ENCODE peak calls at places on chromosomes 2 and 18, in five cellular contexts. B is A549, T is H1, G is SK-N-SH, Z is tibial nerve. W is an unnamed sample.

GRCh38 chr18:34659579-34660517 is 50.2 kb upstream of the DTNA start:
- DNase-seq in T (no peak), G (peak; percentile 46), Z (peak; percentile 84), B (peak; percentile 63), W (peak; percentile 77)

GRCh38 chr2:85990084-85990483 is 101.3 kb upstream of the ST3GAL5 start:
- DNase-seq in Z (no peak), B (no peak), G (no peak), T (peak; percentile 22), W (no peak)

GRCh38 chr18:49016648-49017539 is 66.1 kb upstream of the SMAD7 start:
- DNase-seq in G (peak; percentile 40), B (peak; percentile 66), Z (no peak), T (peak; percentile 54), W (peak; percentile 43)

GRCh38 chr2:96907405-96908041 is 37.6 kb upstream of the SEMA4C start:
- DNase-seq in G (peak; percentile 79), T (peak; percentile 72), B (no peak), Z (peak; percentile 78), W (peak; percentile 61)

GRCh38 chr18:41326311-41326710 is 628.7 kb upstream of the PIK3C3 start:
- DNase-seq in T (no peak), B (no peak), Z (no peak), G (no peak), W (no peak)

GRCh38 chr2:159609933-159610523 is 6.3 kb downstream of the BAZ2B start:
- DNase-seq in T (no peak), G (no peak), Z (no peak), B (no peak), W (no peak)

GRCh38 chr2:232306741-232307305 is 71.7 kb upstream of the ALPP start:
- DNase-seq in B (no peak), T (no peak), Z (no peak), G (no peak), W (no peak)

GRCh38 chr2:239355724-239356123 is 45.1 kb downstream of the HDAC4 start:
- DNase-seq in B (no peak), Z (no peak), G (no peak), T (no peak), W (no peak)

GRCh38 chr2:10570076-10570475 is 119.7 kb downstream of the NOL10 start:
- DNase-seq in B (no peak), G (no peak), Z (no peak), T (no peak), W (no peak)

GRCh38 chr18:62741118-62741566 is 25.8 kb downstream of the PHLPP1 start:
- DNase-seq in G (no peak), Z (peak; percentile 20), B (peak; percentile 82), T (no peak), W (no peak)

GRCh38 chr2:233426619-233427342 is 72.5 kb downstream of the DGKD start:
- DNase-seq in G (no peak), B (peak; percentile 90), Z (no peak), T (peak; percentile 26), W (peak; percentile 30)

GRCh38 chr2:45833301-45833967 is 182.0 kb downstream of the PRKCE start:
- DNase-seq in T (no peak), Z (no peak), B (no peak), G (no peak), W (no peak)

GRCh38 chr2:961786-962185 is 11.1 kb downstream of the SNTG2 start:
- DNase-seq in T (no peak), B (no peak), G (no peak), Z (no peak), W (no peak)

GRCh38 chr18:79912409-79912991 is 39.0 kb downstream of the SLC66A2 start:
- DNase-seq in B (no peak), G (no peak), T (no peak), Z (no peak), W (no peak)

GRCh38 chr2:86224645-86225355 is 25.5 kb downstream of the MRPL35 start:
- DNase-seq in Z (no peak), T (no peak), B (no peak), G (no peak), W (no peak)

DNA sequence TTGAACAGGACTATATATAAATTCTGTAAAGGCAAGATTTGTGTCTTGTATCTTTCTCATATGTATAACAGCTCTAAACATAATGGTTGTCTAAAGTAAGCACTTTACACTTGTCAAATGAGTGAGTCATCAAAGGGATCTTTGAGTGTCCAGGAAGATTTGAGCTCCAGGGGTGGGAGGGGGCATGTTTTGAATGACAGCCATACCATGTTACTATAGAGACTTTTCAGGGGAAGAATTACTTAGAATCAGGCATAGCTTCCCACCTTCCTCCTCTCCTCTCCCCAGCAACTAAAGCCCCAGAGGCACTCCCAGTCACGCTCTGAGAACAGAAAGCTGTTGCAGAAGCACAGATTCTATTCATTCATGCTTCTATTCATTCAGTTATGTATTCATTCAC is 65.8 kb upstream of the ALK start:
- DNase-seq in T (no peak), B (no peak), G (no peak), Z (no peak), W (no peak)
- TF ChIP-seq EP300 in T (no peak), B (no peak), G (no peak), Z (no peak), W (no peak)

GRCh38 chr2:241844831-241845578 is 13.7 kb downstream of the PDCD1 start:
- DNase-seq in Z (no peak), T (peak; percentile 41), B (no peak), G (no peak), W (no peak)
- H3K4me3 ChIP-seq in Z (peak overlapping the region; percentile 29), T (no peak overlapping the region), B (no peak overlapping the region), G (no peak overlapping the region), W (peak overlapping the region; percentile 37)

GRCh38 chr2:38692636-38693318 is 26.9 kb downstream of the GALM start:
- DNase-seq in T (no peak), Z (no peak), G (no peak), B (no peak), W (peak; percentile 61)

GRCh38 chr2:38685116-38685735 is 19.3 kb downstream of the GALM start:
- DNase-seq in G (no peak), T (no peak), B (peak; percentile 95), Z (no peak), W (no peak)

GRCh38 chr2:38691994-38692393 is 26.1 kb downstream of the GALM start:
- DNase-seq in Z (no peak), T (no peak), G (no peak), B (no peak), W (no peak)

DNA sequence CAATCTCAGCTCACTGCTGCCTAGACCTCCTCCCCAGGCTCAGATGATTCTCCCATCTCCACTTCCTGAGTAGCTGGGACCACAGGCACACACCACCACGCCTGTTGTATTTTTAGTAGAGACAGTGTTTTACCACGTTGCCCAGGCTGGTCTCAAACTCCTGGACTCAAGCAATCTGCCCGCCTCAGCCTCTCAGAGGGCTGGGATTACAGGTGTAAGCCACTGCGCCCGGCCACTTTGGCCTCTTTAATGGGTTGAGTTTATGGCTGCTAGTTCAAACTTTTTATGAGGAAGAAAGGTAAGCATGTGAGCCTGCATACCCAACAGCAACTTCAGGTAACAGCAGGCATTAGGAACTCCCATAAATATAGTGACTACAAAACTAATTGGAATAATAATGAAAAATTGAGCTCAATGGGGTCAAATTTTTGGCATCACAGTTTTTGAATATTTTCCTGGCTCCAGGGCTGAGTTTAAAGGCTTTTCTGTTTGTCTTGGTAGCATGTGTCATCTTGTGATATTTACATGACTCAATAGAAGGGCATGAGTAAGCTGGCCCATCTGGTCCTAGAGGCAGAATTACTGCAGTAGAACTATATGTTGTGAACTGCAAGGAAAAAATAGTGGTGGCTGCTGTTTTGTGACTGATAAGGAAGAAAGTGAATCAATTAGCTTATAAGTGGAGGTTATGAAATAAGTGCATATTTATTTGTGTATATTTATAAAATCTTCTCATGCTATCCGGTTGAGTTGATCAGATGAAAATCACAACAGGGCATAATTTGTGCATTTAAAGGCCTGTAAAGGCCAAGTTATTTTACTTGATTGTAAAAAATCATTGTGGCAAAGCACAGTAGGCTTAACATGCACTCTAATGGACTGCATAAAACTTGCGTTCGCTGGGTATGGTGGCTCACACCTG is 24.8 kb downstream of the GALM start:
- DNase-seq in G (peak; percentile 40), B (peak; percentile 88), T (no peak), Z (no peak), W (no peak)
- TF ChIP-seq EP300 in G (peak; percentile 84), B (peak; percentile 84), T (no peak), Z (no peak), W (no peak)

GRCh38 chr2:219565130-219566080 is 5.9 kb downstream of the OBSL1 start:
- DNase-seq in Z (no peak), B (no peak), T (no peak), G (peak; percentile 11), W (no peak)
- H3K4me3 ChIP-seq in Z (no peak overlapping the region), B (no peak overlapping the region), T (no peak overlapping the region), G (no peak overlapping the region), W (no peak overlapping the region)

DNA sequence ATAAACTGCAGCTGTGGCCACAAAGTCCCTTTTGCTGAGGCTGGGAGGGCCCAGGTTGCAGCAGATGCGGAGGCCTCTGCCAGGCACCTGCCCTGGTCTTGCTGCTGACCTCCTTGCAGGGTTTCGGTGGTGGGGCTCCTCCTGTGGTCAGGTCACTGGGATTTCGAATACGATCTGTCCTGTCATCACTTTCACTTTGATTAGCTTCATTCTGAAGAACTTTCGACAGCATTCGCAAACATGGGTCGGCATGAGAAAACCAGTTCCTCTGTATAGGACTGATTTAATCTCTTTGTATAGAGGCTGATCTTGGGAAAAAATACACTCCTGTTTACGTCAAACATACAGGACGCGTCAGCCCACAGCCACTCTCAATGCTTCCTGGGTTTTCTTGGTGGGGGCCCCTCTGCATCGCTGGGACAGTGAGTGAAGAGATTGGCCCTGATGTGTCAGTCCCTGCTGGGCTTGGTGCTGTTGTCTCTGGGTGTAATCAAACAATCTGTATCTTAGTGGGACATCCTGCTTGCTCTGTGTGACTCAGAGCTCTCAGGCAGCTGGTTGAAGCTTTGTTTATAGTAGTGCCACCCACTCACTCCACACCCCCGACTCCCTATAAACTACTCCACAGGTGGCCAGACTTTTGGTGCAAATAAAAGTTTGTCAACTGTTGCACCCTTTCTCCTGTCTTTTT is 209.4 kb upstream of the CXCR4 start:
- DNase-seq in Z (no peak), G (peak; percentile 38), T (no peak), B (peak; percentile 27), W (peak; percentile 27)
- TF ChIP-seq EP300 in Z (no peak), G (no peak), T (no peak), B (no peak), W (no peak)